ENCODE peak calls at places on chromosomes 12 and 14, in four cellular contexts. N is NCI-H1105 treated with DMSO at 0.1 percent for 48 hours, F is NCI-H460, V is cardiac fibroblast. C is an unnamed sample.

GRCh38 chr12:15013634-15014169 is 40.9 kb downstream of the PDE6H start:
- DNase-seq in N (no peak), F (no peak), V (no peak), C (no peak)

GRCh38 chr14:104968153-104968527 is 10.0 kb downstream of the AHNAK2 start:
- DNase-seq in V (peak), F (no peak), N (no peak), C (no peak)

GRCh38 chr12:126944684-126945083 is 1322.3 kb upstream of the TMEM132C start:
- DNase-seq in V (no peak), N (no peak), F (no peak), C (no peak)

GRCh38 chr14:103897075-103897947 is 30.9 kb upstream of the TDRD9 start:
- DNase-seq in N (no peak), F (no peak), V (no peak), C (no peak)

GRCh38 chr12:121712462-121713256 is at the start of gene TMEM120B:
- DNase-seq in V (peak), N (peak), F (peak), C (peak)

GRCh38 chr12:93434305-93434704 is 7.4 kb downstream of the UBE2N start:
- DNase-seq in N (no peak), F (no peak), V (peak), C (no peak)

GRCh38 chr12:10243803-10244520 is 31.3 kb downstream of the GABARAPL1 start:
- DNase-seq in N (no peak), V (no peak), F (no peak), C (no peak)

GRCh38 chr12:2974560-2974971 is 15.4 kb downstream of the TEAD4 start:
- DNase-seq in V (peak), N (no peak), F (no peak), C (no peak)

GRCh38 chr12:121793501-121793835 is at the start of gene RHOF:
- DNase-seq in V (no peak), F (no peak), N (no peak), C (no peak)

GRCh38 chr14:93017341-93017797 is 94.4 kb downstream of the CHGA start:
- DNase-seq in F (no peak), N (no peak), V (no peak), C (peak)

GRCh38 chr12:101940400-101940950 is 63.1 kb downstream of the DRAM1 start:
- DNase-seq in V (no peak), N (no peak), F (no peak), C (no peak)

GRCh38 chr14:33404054-33404453 is 465.4 kb downstream of the NPAS3 start:
- DNase-seq in F (no peak), N (no peak), V (peak), C (no peak)

GRCh38 chr12:685388-685787 is 22.1 kb upstream of the NINJ2 start:
- DNase-seq in V (peak), F (no peak), N (no peak), C (no peak)

GRCh38 chr12:53123578-53124351 is 20.5 kb downstream of the SOAT2 start:
- DNase-seq in F (no peak), N (no peak), V (no peak), C (no peak)

GRCh38 chr12:124441443-124442190 is 125.8 kb downstream of the NCOR2 start:
- DNase-seq in V (peak), F (no peak), N (no peak), C (no peak)

GRCh38 chr14:78902010-78902623 is 731.9 kb downstream of the NRXN3 start:
- DNase-seq in N (peak), V (peak), F (peak), C (peak)

GRCh38 chr14:61610900-61611299 is 84.4 kb upstream of the HIF1A start:
- DNase-seq in F (no peak), N (no peak), V (peak), C (no peak)

GRCh38 chr12:22709292-22709691 is 84.3 kb downstream of the ETNK1 start:
- DNase-seq in V (peak), F (peak), N (peak), C (no peak)

GRCh38 chr14:100873083-100873482 is 30.4 kb downstream of the RTL1 start:
- DNase-seq in V (no peak), F (no peak), N (no peak), C (no peak)